ENCODE peak calls at places on chromosomes 12 and 14, in five cellular contexts. F, S, D, P and B are unnamed samples.

GRCh38 chr12:89695100-89695499 is 13.5 kb downstream of the ATP2B1 start:
- DNase-seq in P (no peak), S (no peak), F (no peak), D (no peak), B (no peak)

GRCh38 chr14:74324945-74325361 is 22.2 kb upstream of the ABCD4 start:
- DNase-seq in D (no peak), F (no peak), S (peak; percentile 39), P (peak; percentile 55), B (peak; percentile 55)

GRCh38 chr14:49970474-49971147 is 77.7 kb downstream of the ARF6 start:
- DNase-seq in D (no peak), P (no peak), S (peak; percentile 92), F (no peak), B (no peak)

GRCh38 chr14:60106341-60106740 is 14.6 kb downstream of the PCNX4 start:
- DNase-seq in F (no peak), D (peak; percentile 53), P (no peak), S (no peak), B (no peak)

GRCh38 chr12:124780752-124781685 is 82.6 kb downstream of the SCARB1 start:
- DNase-seq in P (no peak), S (no peak), F (no peak), D (no peak), B (no peak)

GRCh38 chr14:103312006-103312635 is 21.9 kb upstream of the EIF5 start:
- DNase-seq in F (no peak), S (no peak), P (no peak), D (no peak), B (no peak)

GRCh38 chr12:99267038-99267437 is 380.5 kb upstream of the GARIN6 start:
- DNase-seq in F (no peak), P (no peak), D (no peak), S (no peak), B (no peak)

GRCh38 chr14:27242874-27243273 is 645.0 kb upstream of the NOVA1 start:
- DNase-seq in F (no peak), P (no peak), D (no peak), S (no peak), B (no peak)

GRCh38 chr14:100710391-100711116 is 16.1 kb upstream of the DLK1 start:
- DNase-seq in F (no peak), P (no peak), D (no peak), S (no peak), B (no peak)

GRCh38 chr12:1927751-1928351 is 9.4 kb upstream of the CACNA2D4 start:
- DNase-seq in F (no peak), D (no peak), P (no peak), S (no peak), B (peak; percentile 65)

GRCh38 chr14:65230287-65230728 is 128.0 kb upstream of the MAX start:
- DNase-seq in S (peak; percentile 81), P (no peak), F (no peak), D (peak; percentile 86), B (no peak)

GRCh38 chr12:31736472-31736871 is 7.7 kb upstream of the AMN1 start:
- DNase-seq in S (peak; percentile 61), P (no peak), F (no peak), D (no peak), B (no peak)

GRCh38 chr14:65502676-65503124 is 90.2 kb downstream of the FUT8 start:
- DNase-seq in D (no peak), S (peak; percentile 71), P (no peak), F (no peak), B (no peak)

GRCh38 chr12:80173465-80173864 is 74.1 kb downstream of the OTOGL start:
- DNase-seq in D (no peak), F (no peak), S (no peak), P (no peak), B (peak; percentile 17)

GRCh38 chr14:36028218-36028617 is 148.3 kb downstream of the PTCSC3 start:
- DNase-seq in P (no peak), D (no peak), F (no peak), S (peak; percentile 63), B (no peak)

GRCh38 chr12:110102255-110102654 is 21.9 kb upstream of the IFT81 start:
- DNase-seq in S (peak; percentile 90), P (peak; percentile 56), D (peak; percentile 21), F (no peak), B (peak; percentile 91)

GRCh38 chr12:50257226-50258166 is 25.8 kb downstream of the LIMA1 start:
- DNase-seq in F (no peak), S (peak; percentile 48), D (peak; percentile 6), P (no peak), B (no peak)

GRCh38 chr14:69093551-69094421 is 59.1 kb downstream of the DCAF5 start:
- DNase-seq in F (no peak), P (no peak), S (peak; percentile 89), D (peak; percentile 72), B (peak; percentile 90)

GRCh38 chr12:14884458-14884878 is 1.2 kb downstream of the MGP start:
- DNase-seq in S (peak; percentile 56), P (no peak), D (peak; percentile 76), F (peak; percentile 81), B (no peak)

GRCh38 chr14:105437723-105438500 is 18.3 kb downstream of the MTA1 start:
- DNase-seq in F (no peak), P (no peak), S (no peak), D (no peak), B (no peak)

GRCh38 chr12:25994252-25994651 is 35.8 kb downstream of the RASSF8 start:
- DNase-seq in D (no peak), P (no peak), S (no peak), F (no peak), B (no peak)

GRCh38 chr12:42180990-42181611 is 36.4 kb upstream of the GXYLT1 start:
- DNase-seq in F (no peak), P (peak; percentile 19), S (peak; percentile 58), D (no peak), B (no peak)

GRCh38 chr14:49306152-49306751 is 279.9 kb downstream of the RPS29 start:
- DNase-seq in S (peak; percentile 82), P (no peak), D (no peak), F (no peak), B (peak; percentile 1)

GRCh38 chr14:63893701-63894458 is 41.1 kb downstream of the SYNE2 start:
- DNase-seq in P (no peak), F (no peak), S (peak; percentile 25), D (no peak), B (peak; percentile 45)

GRCh38 chr14:58821421-58821820 is 183.7 kb downstream of the DACT1 start:
- DNase-seq in P (no peak), S (no peak), D (no peak), F (no peak), B (no peak)

GRCh38 chr12:12376636-12377448 is 20.0 kb downstream of the BORCS5 start:
- DNase-seq in F (peak; percentile 44), P (no peak), D (peak; percentile 28), S (peak; percentile 81), B (peak; percentile 17)

GRCh38 chr12:51234533-51234932 is 4.1 kb upstream of the DAZAP2 start:
- DNase-seq in D (no peak), P (no peak), F (no peak), S (no peak), B (no peak)

GRCh38 chr14:95525999-95526398 is 8.9 kb upstream of the GLRX5 start:
- DNase-seq in F (no peak), S (no peak), P (no peak), D (no peak), B (no peak)

GRCh38 chr12:88684610-88685009 is 104.3 kb upstream of the KITLG start:
- DNase-seq in S (peak; percentile 58), D (no peak), P (no peak), F (no peak), B (no peak)

GRCh38 chr12:2456122-2456812 is 338.5 kb upstream of the FKBP4 start:
- DNase-seq in D (no peak), P (no peak), F (no peak), S (no peak), B (no peak)

GRCh38 chr12:83261998-83262397 is 575.3 kb downstream of the TMTC2 start:
- DNase-seq in F (no peak), S (peak; percentile 36), P (no peak), D (no peak), B (no peak)

GRCh38 chr12:47361389-47362031 is 281.8 kb upstream of the AMIGO2 start:
- DNase-seq in F (peak; percentile 28), P (no peak), D (no peak), S (peak; percentile 16), B (peak; percentile 24)

GRCh38 chr12:77710209-77710608 is 120.5 kb upstream of the NAV3 start:
- DNase-seq in S (no peak), F (no peak), P (no peak), D (no peak), B (no peak)

GRCh38 chr14:89955022-89955414 is 488 bp upstream of the EFCAB11 start:
- DNase-seq in D (no peak), S (no peak), F (no peak), P (no peak), B (no peak)

GRCh38 chr14:54529811-54530210 is 20.1 kb downstream of the CGRRF1 start:
- DNase-seq in S (peak; percentile 50), P (no peak), F (no peak), D (no peak), B (no peak)

GRCh38 chr12:65949986-65950385 is 125.7 kb downstream of the HMGA2 start:
- DNase-seq in P (no peak), S (no peak), D (no peak), F (no peak), B (no peak)

GRCh38 chr14:106657460-106657859 is 1131.1 kb downstream of the TMEM121 start:
- DNase-seq in P (no peak), S (peak; percentile 8), D (no peak), F (peak; percentile 59), B (no peak)

GRCh38 chr12:9718968-9719367 is 13.9 kb downstream of the CLECL1 start:
- DNase-seq in D (no peak), P (no peak), F (no peak), S (no peak), B (no peak)